ENCODE peak calls at places on chromosomes 7 and 10, in four cellular contexts. V is mucosa of descending colon, N is BJ, W is adrenal gland. J is an unnamed sample.
A peak's percentile ranks its signal among the peaks of the same experiment; 100 is the strongest.

GRCh38 chr10:48455392-48456151 is 149.1 kb downstream of the MAPK8 start:
- DNase-seq in N (no peak), V (peak; percentile 36), W (no peak), J (no peak)

GRCh38 chr10:77939561-77940001 is 13.0 kb upstream of the DLG5 start:
- DNase-seq in W (peak; percentile 46), N (no peak), V (no peak), J (peak; percentile 61)

GRCh38 chr7:5578441-5579024 is 154.9 kb upstream of the TNRC18 start:
- DNase-seq in V (no peak), N (no peak), W (peak; percentile 53), J (no peak)

GRCh38 chr10:110206988-110207804 is at the start of gene MXI1:
- DNase-seq in N (no peak), W (peak; percentile 76), V (peak; percentile 90), J (peak; percentile 87)

GRCh38 chr10:104037261-104037951 is 48.3 kb downstream of the COL17A1 start:
- DNase-seq in N (no peak), W (no peak), V (no peak), J (no peak)

GRCh38 chr10:33015798-33016547 is 57.9 kb upstream of the ITGB1 start:
- DNase-seq in N (no peak), W (no peak), V (no peak), J (peak; percentile 80)

GRCh38 chr10:114418109-114418508 is 13.8 kb upstream of the AFAP1L2 start:
- DNase-seq in W (no peak), N (no peak), V (no peak), J (no peak)

GRCh38 chr7:75991531-75992082 is 2.8 kb downstream of the TMEM120A start:
- DNase-seq in N (no peak), V (no peak), W (peak; percentile 19), J (no peak)

GRCh38 chr7:7895754-7896153 is 72.8 kb upstream of the GLCCI1 start:
- DNase-seq in W (no peak), V (no peak), N (no peak), J (no peak)

DNA sequence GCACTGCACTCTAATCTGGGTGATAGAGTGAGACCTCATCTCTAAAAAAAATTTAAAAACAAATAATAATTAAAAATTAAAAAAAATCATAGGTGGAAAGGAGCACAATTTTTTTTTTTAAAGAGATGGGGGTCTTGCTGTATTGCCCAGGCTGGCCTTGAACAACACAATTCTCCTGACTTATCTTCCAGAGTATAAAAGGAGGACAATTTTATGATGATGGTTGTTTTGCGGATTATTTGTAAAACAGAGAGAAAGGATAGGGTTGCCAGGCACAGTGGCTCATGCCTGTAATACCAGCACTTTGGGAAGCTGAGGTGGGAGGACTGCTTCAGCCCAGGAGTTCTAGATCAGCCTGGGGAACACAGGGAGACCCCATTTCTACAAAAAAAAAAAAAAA is 5.0 kb downstream of the ACTR1A start:
- DNase-seq in N (no peak), V (no peak), W (no peak), J (no peak)
- H3K4me3 ChIP-seq in N (no peak overlapping the region), V (no peak overlapping the region), W (no peak overlapping the region), J (no peak overlapping the region)

GRCh38 chr7:50560865-50561351 is 4.3 kb downstream of the DDC start:
- DNase-seq in N (no peak), V (no peak), W (peak; percentile 43), J (no peak)

GRCh38 chr7:50565559-50565916 is 333 bp upstream of the DDC start:
- DNase-seq in W (no peak), N (no peak), V (no peak), J (no peak)

GRCh38 chr7:50564171-50564570 is 1.0 kb downstream of the DDC start:
- DNase-seq in V (no peak), N (no peak), W (no peak), J (no peak)

GRCh38 chr7:50564630-50565558 is at the start of gene DDC:
- DNase-seq in W (no peak), N (no peak), V (no peak), J (no peak)

GRCh38 chr7:50562126-50562525 is 3.1 kb downstream of the DDC start:
- DNase-seq in W (no peak), V (no peak), N (no peak), J (no peak)
- H3K4me3 ChIP-seq in W (no peak overlapping the region), V (no peak overlapping the region), N (no peak overlapping the region), J (no peak overlapping the region)

GRCh38 chr10:127534074-127534473 is 15.0 kb upstream of the NPS start:
- DNase-seq in V (no peak), N (no peak), W (no peak), J (no peak)

GRCh38 chr10:127535802-127536515 is 13.2 kb upstream of the NPS start:
- DNase-seq in N (no peak), W (no peak), V (no peak), J (no peak)

GRCh38 chr10:127534511-127534910 is 14.6 kb upstream of the NPS start:
- DNase-seq in V (no peak), N (no peak), W (no peak), J (no peak)

GRCh38 chr10:127536972-127537760 is 11.9 kb upstream of the NPS start:
- DNase-seq in W (no peak), N (no peak), V (no peak), J (no peak)

GRCh38 chr10:127537924-127538323 is 11.2 kb upstream of the NPS start:
- DNase-seq in W (no peak), N (no peak), V (no peak), J (no peak)
- H3K4me3 ChIP-seq in W (no peak overlapping the region), N (no peak overlapping the region), V (no peak overlapping the region), J (no peak overlapping the region)

GRCh38 chr10:1043532-1043995 is 5.4 kb downstream of the IDI1 start:
- DNase-seq in W (peak; percentile 48), V (peak; percentile 60), N (no peak), J (no peak)
- H3K4me3 ChIP-seq in W (no peak overlapping the region), V (no peak overlapping the region), N (no peak overlapping the region), J (no peak overlapping the region)